ENCODE peak calls at places on chromosomes 7 and 10, in six cellular contexts. F is spleen, U is psoas muscle, N is dorsolateral prefrontal cortex, W is left ventricle myocardium inferior, G is ascending aorta. V is an unnamed sample.

GRCh38 chr7:71480814-71481213 is 348.9 kb downstream of the GALNT17 start:
- DNase-seq in F (no peak), U (no peak), N (peak), W (no peak), G (peak), V (peak)

GRCh38 chr10:58017719-58018367 is 249.9 kb downstream of the IPMK start:
- DNase-seq in F (no peak), U (no peak), N (no peak), W (no peak), G (no peak), V (no peak)

GRCh38 chr7:55423277-55423711 is 58.2 kb downstream of the LANCL2 start:
- DNase-seq in F (no peak), U (no peak), N (no peak), W (no peak), G (no peak), V (no peak)

GRCh38 chr10:13743963-13744362 is 157.2 kb downstream of the PRPF18 start:
- DNase-seq in F (no peak), U (no peak), N (no peak), W (no peak), G (peak), V (no peak)

GRCh38 chr10:12587408-12587807 is 238.1 kb downstream of the CAMK1D start:
- DNase-seq in F (no peak), U (no peak), N (no peak), W (no peak), G (no peak), V (no peak)

GRCh38 chr10:74977072-74977471 is 134.4 kb upstream of the SAMD8 start:
- DNase-seq in F (no peak), U (no peak), N (no peak), W (no peak), G (no peak), V (no peak)

GRCh38 chr10:89478085-89478738 is 57.2 kb downstream of the SLC16A12 start:
- DNase-seq in F (no peak), U (no peak), N (no peak), W (no peak), G (no peak), V (no peak)

GRCh38 chr7:7972927-7973594 is 4.5 kb downstream of the GLCCI1 start:
- DNase-seq in F (no peak), U (no peak), N (no peak), W (no peak), G (no peak), V (no peak)

GRCh38 chr7:79308176-79308575 is 145.3 kb downstream of the MAGI2 start:
- DNase-seq in F (no peak), U (no peak), N (no peak), W (no peak), G (no peak), V (no peak)

DNA sequence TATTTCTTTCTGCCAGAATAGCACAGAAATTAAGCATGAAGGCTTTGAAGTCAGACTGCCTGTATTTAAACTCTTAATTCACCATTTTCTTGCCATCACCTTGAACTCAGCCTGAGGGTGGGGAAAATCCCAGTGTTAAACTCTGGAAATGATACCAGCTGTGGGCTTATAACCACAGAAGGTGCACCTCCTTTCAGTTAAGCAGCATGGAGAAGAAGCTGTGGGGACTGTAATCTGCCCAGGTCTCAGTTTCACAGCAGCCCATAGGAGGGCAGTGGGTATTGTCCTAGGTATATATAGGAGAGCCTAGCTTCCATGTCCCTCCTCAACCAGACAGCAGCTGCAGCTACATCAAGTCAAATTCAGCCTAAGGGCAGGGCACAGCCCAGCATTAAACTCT is 241.6 kb downstream of the HPSE2 start:
- DNase-seq in F (no peak), U (no peak), N (no peak), W (no peak), G (no peak), V (no peak)
- H3K27ac ChIP-seq in F (no peak), U (no peak), N (no peak), W (no peak), G (no peak), V (no peak)

DNA sequence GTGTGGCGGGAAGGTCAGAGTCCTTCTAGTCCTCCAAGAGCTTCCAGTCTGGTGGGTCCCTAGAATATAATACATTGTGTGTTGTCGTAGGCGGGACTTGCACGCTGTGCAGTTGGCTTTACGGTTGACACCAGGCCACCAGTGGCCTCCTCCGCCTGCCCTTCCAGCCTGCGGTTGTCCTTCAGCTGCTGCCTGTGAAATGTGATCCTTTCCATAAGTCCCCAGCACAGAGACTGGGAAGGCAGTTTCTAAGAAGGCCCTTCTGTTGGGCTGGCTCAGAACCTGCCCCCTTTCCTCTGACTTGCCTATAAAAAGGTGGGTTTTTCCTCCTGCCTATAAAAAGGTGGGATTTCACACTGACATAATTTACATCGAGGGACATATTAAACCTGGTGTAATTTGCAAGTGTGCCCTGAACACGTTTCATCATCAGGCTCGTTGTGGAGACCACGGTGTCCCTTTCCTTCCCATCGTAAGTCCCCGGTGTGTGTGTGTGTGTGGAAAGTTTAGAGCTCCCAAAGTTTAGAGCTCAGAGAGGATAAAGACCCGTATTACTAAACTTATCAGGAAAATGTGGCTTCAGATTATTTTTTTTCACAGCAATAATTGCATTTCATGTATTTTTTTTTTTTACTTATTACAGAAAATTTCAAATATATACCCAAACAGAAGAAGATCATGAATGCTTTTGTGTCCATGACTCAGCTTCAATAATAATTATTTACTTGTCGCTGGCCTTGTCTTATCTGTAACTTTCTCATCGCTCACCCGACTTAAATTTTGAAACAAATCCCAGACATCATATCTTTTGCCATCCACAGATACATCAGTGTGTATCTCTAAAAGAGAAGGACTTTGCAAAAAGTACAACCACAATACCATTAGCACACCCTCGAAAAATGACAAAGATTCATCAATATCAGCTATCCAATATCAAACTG is 45.1 kb downstream of the CUX1 start:
- DNase-seq in F (no peak), U (peak), N (no peak), W (peak), G (no peak), V (no peak)
- H3K27ac ChIP-seq in F (no peak), U (peak), N (no peak), W (peak), G (no peak), V (no peak)

GRCh38 chr7:6273380-6273837 is 985 bp upstream of the CYTH3 start:
- DNase-seq in F (no peak), U (peak), N (no peak), W (no peak), G (no peak), V (no peak)

GRCh38 chr7:6271694-6272371 is 591 bp downstream of the CYTH3 start:
- DNase-seq in F (peak), U (peak), N (no peak), W (peak), G (peak), V (no peak)

GRCh38 chr7:6273917-6274630 is 1.6 kb upstream of the CYTH3 start:
- DNase-seq in F (peak), U (no peak), N (no peak), W (no peak), G (no peak), V (no peak)

GRCh38 chr7:6271091-6271658 is 1.2 kb downstream of the CYTH3 start:
- DNase-seq in F (peak), U (peak), N (peak), W (peak), G (peak), V (peak)

GRCh38 chr7:6272481-6273323 is at the start of gene CYTH3:
- DNase-seq in F (peak), U (peak), N (peak), W (peak), G (peak), V (peak)
- H3K27ac ChIP-seq in F (peak), U (peak), N (no peak), W (peak), G (peak), V (peak)

DNA sequence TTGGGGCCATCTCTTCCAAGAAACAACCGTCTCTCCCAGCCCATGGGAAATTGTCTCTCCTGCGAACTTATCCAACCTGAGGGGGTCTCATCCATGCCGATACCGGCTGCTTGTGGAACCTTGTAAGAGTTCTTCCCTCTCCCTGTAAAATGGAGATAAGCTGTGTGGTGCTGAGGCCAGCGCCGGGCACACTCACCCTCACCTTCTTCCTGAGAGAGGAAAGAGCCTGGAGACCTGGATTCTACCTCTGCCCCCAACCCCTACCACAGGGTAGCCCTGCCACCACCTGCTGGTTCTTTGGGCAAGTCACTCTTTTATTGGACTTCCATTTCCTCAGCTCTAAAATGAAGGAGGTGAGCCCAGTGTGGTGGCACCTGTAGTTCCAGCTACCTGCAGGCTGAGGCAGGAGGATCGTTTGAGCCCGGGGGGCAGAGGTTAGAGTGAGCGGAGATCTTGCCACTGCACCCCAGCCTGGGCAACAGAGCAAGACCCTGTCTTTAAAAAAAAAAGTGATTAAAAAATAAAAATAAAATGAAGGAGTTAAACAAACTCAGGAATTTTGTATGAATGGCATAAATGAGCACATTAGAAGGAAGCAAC is 38.4 kb upstream of the PSAP start:
- DNase-seq in F (no peak), U (no peak), N (no peak), W (no peak), G (no peak), V (no peak)
- H3K27ac ChIP-seq in F (peak), U (peak), N (no peak), W (peak), G (peak), V (peak)

GRCh38 chr7:77528368-77528767 is 8.7 kb upstream of the PTPN12 start:
- DNase-seq in F (no peak), U (no peak), N (no peak), W (no peak), G (no peak), V (no peak)
- H3K27ac ChIP-seq in F (no peak), U (no peak), N (no peak), W (no peak), G (no peak), V (no peak)

GRCh38 chr7:26321440-26321839 is 29.8 kb downstream of the SNX10 start:
- DNase-seq in F (no peak), U (no peak), N (no peak), W (no peak), G (no peak), V (no peak)
- H3K27ac ChIP-seq in F (no peak), U (no peak), N (no peak), W (no peak), G (no peak), V (no peak)

GRCh38 chr10:80413152-80413996 is 5.0 kb downstream of the PRXL2A start:
- DNase-seq in F (no peak), U (no peak), N (no peak), W (no peak), G (no peak), V (no peak)
- H3K27ac ChIP-seq in F (no peak), U (peak), N (peak), W (peak), G (no peak), V (no peak)

V was measured in substantia nigra.